ENCODE peak calls at places on chromosome 10, in eight cellular contexts. N, B, L, X, V, F, Z and M are unnamed samples.

GRCh38 chr10:93816123-93816747 is 58.5 kb downstream of the LGI1 start:
- DNase-seq in Z (peak; percentile 49), L (peak; percentile 15), N (peak; percentile 72), X (peak; percentile 77), B (peak; percentile 10), F (peak; percentile 71), V (peak; percentile 66), M (peak; percentile 71)

GRCh38 chr10:101139421-101139911 is 8.4 kb downstream of the TLX1 start:
- DNase-seq in L (no peak), N (no peak), V (no peak), F (no peak), Z (no peak), X (peak; percentile 15), B (no peak), M (no peak)

GRCh38 chr10:60304832-60305231 is 84.8 kb downstream of the ANK3 start:
- DNase-seq in F (no peak), B (no peak), V (no peak), X (no peak), Z (no peak), N (no peak), L (no peak), M (no peak)

GRCh38 chr10:132470306-132471124 is 67.1 kb upstream of the INPP5A start:
- DNase-seq in N (no peak), L (no peak), V (no peak), Z (no peak), B (no peak), X (no peak), F (no peak), M (no peak)

GRCh38 chr10:46282460-46283216 is 4.2 kb upstream of the ANTXRL start:
- DNase-seq in V (peak; percentile 14), X (peak; percentile 84), B (peak; percentile 62), F (peak; percentile 61), N (peak; percentile 62), L (no peak), Z (no peak), M (peak; percentile 77)

GRCh38 chr10:116207180-116207579 is 65.8 kb downstream of the GFRA1 start:
- DNase-seq in N (no peak), L (no peak), B (no peak), Z (no peak), F (no peak), V (no peak), X (no peak), M (no peak)

GRCh38 chr10:70804424-70804814 is 11.3 kb upstream of the SGPL1 start:
- DNase-seq in B (no peak), Z (no peak), L (no peak), V (no peak), F (no peak), X (no peak), N (no peak), M (no peak)

GRCh38 chr10:93072225-93072712 is 1.4 kb upstream of the CYP26A1 start:
- DNase-seq in V (no peak), F (no peak), X (no peak), B (no peak), L (peak; percentile 25), N (no peak), Z (no peak), M (no peak)

GRCh38 chr10:17406036-17406834 is 48.2 kb downstream of the ST8SIA6 start:
- DNase-seq in Z (no peak), X (no peak), B (no peak), F (no peak), V (no peak), N (no peak), L (no peak), M (no peak)

GRCh38 chr10:124282326-124282725 is 136.4 kb downstream of the OAT start:
- DNase-seq in B (no peak), L (no peak), X (no peak), Z (no peak), N (no peak), V (no peak), F (no peak), M (no peak)

GRCh38 chr10:126037946-126038345 is 141.6 kb downstream of the FANK1 start:
- DNase-seq in N (no peak), F (no peak), L (no peak), V (no peak), X (no peak), B (no peak), Z (no peak), M (no peak)

GRCh38 chr10:59346321-59346720 is 16.0 kb downstream of the FAM13C start:
- DNase-seq in F (peak; percentile 11), L (no peak), Z (no peak), B (no peak), V (no peak), X (peak; percentile 2), N (no peak), M (no peak)

GRCh38 chr10:50506861-50507573 is 116.7 kb downstream of the SGMS1 start:
- DNase-seq in L (no peak), B (no peak), N (no peak), F (no peak), X (no peak), V (no peak), Z (no peak), M (peak; percentile 31)

GRCh38 chr10:121684276-121684675 is 86.0 kb upstream of the FGFR2 start:
- DNase-seq in X (peak; percentile 91), F (no peak), Z (no peak), L (no peak), B (no peak), N (no peak), V (no peak), M (no peak)